ENCODE peak calls at places on chromosomes 5 and 9, in five cellular contexts. C is GM23248, F is hepatocyte, K is Panc1, L is BE2C. D is an unnamed sample. For H3K4me1, the result is how much of the 10 kb centered on the place peaks cover.

GRCh38 chr5:107781451-107781850 is 110.7 kb upstream of the EFNA5 start:
- DNase-seq in C (no peak), F (no peak), K (no peak), L (no peak), D (no peak)

GRCh38 chr9:16591092-16591491 is 279.4 kb downstream of the BNC2 start:
- DNase-seq in C (no peak), F (no peak), K (no peak), L (no peak), D (no peak)

GRCh38 chr5:152297866-152298265 is 107.2 kb downstream of the NMUR2 start:
- DNase-seq in C (no peak), F (no peak), K (no peak), L (no peak), D (no peak)

GRCh38 chr9:138058181-138058580 is 180.6 kb downstream of the CACNA1B start:
- DNase-seq in C (no peak), F (no peak), K (no peak), L (no peak), D (no peak)

GRCh38 chr5:82346376-82347212 is 68.4 kb upstream of the RPS23 start:
- DNase-seq in C (no peak), F (no peak), K (no peak), L (no peak), D (no peak)

GRCh38 chr5:38453506-38453905 is 102.9 kb downstream of the LIFR start:
- DNase-seq in C (no peak), F (no peak), K (no peak), L (no peak), D (no peak)

GRCh38 chr5:164098979-164099378 is 593.6 kb downstream of the MAT2B start:
- DNase-seq in C (no peak), F (no peak), K (no peak), L (no peak), D (no peak)

GRCh38 chr9:97906236-97906831 is 16.0 kb downstream of the TRMO start:
- DNase-seq in C (peak), F (no peak), K (no peak), L (no peak), D (no peak)

GRCh38 chr9:108080285-108080684 is 590.7 kb upstream of the KLF4 start:
- DNase-seq in C (no peak), F (no peak), K (no peak), L (no peak), D (no peak)

GRCh38 chr5:37696190-37697021 is 143.4 kb downstream of the GDNF start:
- DNase-seq in C (peak), F (peak), K (peak), L (no peak), D (no peak)

GRCh38 chr5:94432499-94432898 is 185.9 kb downstream of the KIAA0825 start:
- DNase-seq in C (peak), F (peak), K (no peak), L (no peak), D (no peak)

GRCh38 chr9:38318755-38319495 is 73.6 kb upstream of the ALDH1B1 start:
- DNase-seq in C (peak), F (peak), K (no peak), L (peak), D (no peak)

DNA sequence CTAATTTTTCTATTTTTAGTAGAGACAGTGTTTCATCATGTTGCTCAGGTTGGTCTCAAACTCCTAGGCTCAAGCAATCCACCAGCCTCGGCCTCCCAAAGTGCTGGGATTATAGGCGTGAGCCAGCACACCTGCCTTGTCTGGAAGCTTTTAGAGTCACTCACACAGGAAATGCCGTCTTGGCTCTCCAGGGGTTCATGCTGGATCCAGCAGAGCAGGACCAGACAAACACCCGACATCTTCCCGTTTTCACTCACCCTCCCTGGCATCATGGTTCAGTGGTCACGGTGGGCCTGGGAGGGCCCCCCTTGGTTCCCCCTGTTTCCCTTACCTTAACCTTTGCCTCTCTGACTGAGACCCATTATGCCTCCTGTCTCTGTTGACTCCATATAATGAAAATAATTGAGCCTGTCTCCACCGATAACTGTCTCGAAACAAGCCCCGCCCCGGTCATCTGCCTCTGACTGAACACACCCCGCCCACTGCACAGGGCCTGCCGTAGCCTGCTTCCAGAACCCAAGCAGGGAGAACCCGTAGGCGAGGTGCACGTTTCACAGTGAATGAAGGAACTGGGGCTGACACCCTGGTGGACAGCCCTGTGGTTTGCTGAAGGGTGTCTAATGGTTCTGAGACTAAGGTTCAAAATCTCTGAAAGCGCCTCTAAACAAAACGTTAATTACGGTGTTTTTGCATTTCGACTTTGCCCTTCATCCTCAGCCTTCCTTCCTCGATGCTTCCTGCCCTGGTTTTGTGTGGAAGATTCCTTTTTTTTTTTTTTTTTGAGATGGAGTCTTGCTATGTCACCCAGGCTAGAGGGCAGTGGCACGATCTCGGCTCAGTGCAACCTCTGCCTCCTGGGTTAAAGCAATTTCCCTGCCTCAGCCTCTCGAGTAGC is 39.7 kb upstream of the SPRY4 start:
- DNase-seq in C (no peak), F (no peak), K (peak), L (peak), D (no peak)
- H3K4me1 ChIP-seq in C (under half), F (under half), K (half or more), L (under half), D (under half)

DNA sequence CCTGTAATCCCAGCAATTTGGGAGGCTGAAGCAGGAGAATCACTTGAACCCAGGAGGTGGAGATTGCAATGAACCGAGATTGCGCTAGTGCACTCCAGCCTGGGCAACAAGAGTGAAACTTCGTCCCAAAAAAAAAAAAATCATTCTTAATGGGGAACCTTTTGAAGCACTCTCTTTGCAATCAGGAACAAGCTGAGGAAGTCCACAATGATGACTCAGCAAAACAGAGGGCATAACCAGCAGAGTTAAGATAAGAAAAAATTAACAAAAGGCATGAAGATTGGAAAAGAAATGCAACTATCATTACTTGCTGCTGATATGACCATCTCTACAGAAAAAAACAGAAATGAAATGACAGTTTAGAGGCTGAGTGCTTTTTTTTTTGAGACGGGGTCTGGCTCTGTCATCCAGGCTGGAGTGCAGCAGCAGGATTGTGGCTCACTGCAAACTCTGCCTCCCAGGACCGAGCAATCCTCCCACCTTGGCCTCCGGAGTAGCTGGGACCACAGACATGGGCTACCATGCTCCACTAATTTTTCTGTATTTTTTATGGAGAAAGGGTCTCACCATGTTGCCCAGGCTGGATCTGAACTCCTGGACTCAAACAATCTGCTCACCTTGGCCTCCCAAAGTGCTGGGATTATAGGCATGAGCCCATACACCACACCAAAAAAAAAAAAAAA is 88.0 kb downstream of the FNBP1 start:
- DNase-seq in C (peak), F (no peak), K (no peak), L (peak), D (no peak)
- H3K4me1 ChIP-seq in C (under half), F (under half), K (under half), L (under half), D (under half)

GRCh38 chr5:172903790-172904189 is 55.4 kb upstream of the RPL26L1 start:
- DNase-seq in C (peak), F (peak), K (no peak), L (peak), D (peak)
- H3K4me1 ChIP-seq in C (under half), F (under half), K (half or more), L (under half), D (under half)

GRCh38 chr5:173823274-173823644 is 64.9 kb upstream of the CPEB4 start:
- DNase-seq in C (no peak), F (no peak), K (no peak), L (no peak), D (no peak)

GRCh38 chr5:173825215-173825865 is 62.8 kb upstream of the CPEB4 start:
- DNase-seq in C (peak), F (peak), K (no peak), L (peak), D (no peak)

GRCh38 chr5:173826179-173826920 is 61.8 kb upstream of the CPEB4 start:
- DNase-seq in C (no peak), F (no peak), K (no peak), L (no peak), D (peak)

GRCh38 chr5:173826921-173827350 is 61.2 kb upstream of the CPEB4 start:
- DNase-seq in C (no peak), F (no peak), K (no peak), L (no peak), D (no peak)

GRCh38 chr5:173823721-173824567 is 64.2 kb upstream of the CPEB4 start:
- DNase-seq in C (peak), F (peak), K (peak), L (no peak), D (peak)
- H3K4me1 ChIP-seq in C (under half), F (under half), K (under half), L (under half), D (under half)

GRCh38 chr9:93136693-93137092 is 2.6 kb upstream of the NINJ1 start:
- DNase-seq in C (no peak), F (no peak), K (no peak), L (no peak), D (no peak)

GRCh38 chr9:93141771-93142483 is 7.9 kb upstream of the NINJ1 start:
- DNase-seq in C (no peak), F (no peak), K (no peak), L (no peak), D (no peak)

GRCh38 chr9:93138171-93138764 is 4.2 kb upstream of the NINJ1 start:
- DNase-seq in C (no peak), F (no peak), K (no peak), L (no peak), D (no peak)

GRCh38 chr9:93137362-93137761 is 3.3 kb upstream of the NINJ1 start:
- DNase-seq in C (no peak), F (no peak), K (no peak), L (no peak), D (no peak)

DNA sequence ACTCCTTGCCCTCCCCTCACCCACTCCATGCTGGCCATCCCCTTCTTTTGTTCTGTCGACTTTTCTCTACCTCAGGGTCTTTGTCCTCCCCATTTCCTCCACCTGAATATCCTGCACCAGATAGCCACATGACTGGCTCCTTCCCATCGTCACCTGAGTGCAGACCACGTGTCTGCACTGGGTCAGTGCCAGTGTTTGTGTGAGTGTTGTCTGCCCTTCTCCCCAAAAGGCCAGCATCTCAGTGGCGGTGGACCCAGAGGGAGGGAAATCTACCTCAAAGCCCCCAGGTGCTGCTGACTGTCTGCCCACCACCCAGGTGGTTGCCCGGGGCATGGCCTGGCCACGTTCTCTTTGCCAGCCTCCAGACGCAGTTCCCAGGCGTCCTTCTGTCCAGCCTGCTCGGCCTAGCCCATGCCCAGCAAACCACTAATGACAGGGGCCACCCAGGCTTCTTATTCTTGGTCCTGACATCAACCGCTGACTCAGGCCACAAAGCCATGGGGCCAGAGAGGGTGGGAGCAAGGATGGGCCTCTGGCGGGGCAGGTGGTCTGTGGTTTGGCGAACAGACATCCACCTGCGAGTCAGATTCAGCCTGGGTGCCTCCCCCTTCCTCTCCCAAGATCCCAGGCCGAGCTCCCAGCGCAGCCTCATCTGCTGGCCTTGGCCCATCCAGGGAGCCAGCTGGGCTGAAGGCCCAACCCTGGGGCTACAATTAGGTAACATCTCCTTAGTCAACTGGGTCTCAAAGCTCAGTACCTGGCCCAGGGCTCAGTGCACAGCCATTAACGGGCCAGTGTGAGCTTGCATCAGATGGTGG is 5.5 kb upstream of the NINJ1 start:
- DNase-seq in C (no peak), F (no peak), K (no peak), L (no peak), D (no peak)
- H3K4me1 ChIP-seq in C (under half), F (under half), K (under half), L (under half), D (under half)

D was measured in pancreas.